ENCODE peak calls at places on chromosomes 13 and 19, in four cellular contexts. L is SK-N-SH, M is H1, A is GM12878. X is an unnamed sample.

GRCh38 chr19:1250374-1251232 is 2.2 kb downstream of the MIDN start:
- DNase-seq in L (peak; percentile 73), M (no peak), A (no peak), X (peak; percentile 57)

GRCh38 chr19:49691243-49692101 is 556 bp downstream of the CPT1C start:
- DNase-seq in L (peak; percentile 91), M (peak; percentile 84), A (no peak), X (no peak)

GRCh38 chr13:90420683-90421082 is 926.8 kb upstream of the MIR17HG start:
- DNase-seq in L (no peak), M (no peak), A (no peak), X (no peak)

GRCh38 chr19:40717880-40718773 is 1.2 kb downstream of the ITPKC start:
- DNase-seq in L (no peak), M (no peak), A (no peak), X (peak; percentile 46)

GRCh38 chr13:41034862-41035261 is 15.7 kb upstream of the ELF1 start:
- DNase-seq in L (no peak), M (no peak), A (no peak), X (no peak)

GRCh38 chr19:1017115-1017905 is 3.6 kb downstream of the TMEM259 start:
- DNase-seq in L (no peak), M (no peak), A (no peak), X (peak; percentile 83)

GRCh38 chr19:33024398-33024797 is 40.3 kb downstream of the RHPN2 start:
- DNase-seq in L (no peak), M (no peak), A (no peak), X (no peak)

GRCh38 chr13:50235604-50236003 is 220.4 kb downstream of the KCNRG start:
- DNase-seq in L (no peak), M (no peak), A (no peak), X (no peak)

GRCh38 chr13:103039183-103039582 is 27.0 kb downstream of the SLC10A2 start:
- DNase-seq in L (no peak), M (no peak), A (no peak), X (no peak)

GRCh38 chr19:23822735-23823134 is 64.0 kb upstream of the ZNF681 start:
- DNase-seq in L (no peak), M (no peak), A (no peak), X (no peak)

GRCh38 chr19:17075860-17076538 is 422 bp downstream of the MYO9B start:
- DNase-seq in L (no peak), M (peak; percentile 73), A (no peak), X (peak; percentile 62)

GRCh38 chr19:280541-281007 is 10.6 kb downstream of the PLPP2 start:
- DNase-seq in L (no peak), M (no peak), A (no peak), X (peak; percentile 47)

GRCh38 chr19:290539-291521 is at the start of gene PLPP2:
- DNase-seq in L (peak; percentile 76), M (peak; percentile 91), A (no peak), X (peak; percentile 69)

GRCh38 chr19:10899171-10899653 is 27.9 kb downstream of the CARM1 start:
- DNase-seq in L (peak; percentile 83), M (no peak), A (no peak), X (no peak)

GRCh38 chr19:17405250-17406038 is at the start of gene BST2:
- DNase-seq in L (peak; percentile 39), M (no peak), A (peak; percentile 87), X (peak; percentile 90)

GRCh38 chr13:43214124-43214523 is 190.7 kb downstream of the DNAJC15 start:
- DNase-seq in L (no peak), M (no peak), A (no peak), X (no peak)

GRCh38 chr19:48965806-48966540 is 864 bp downstream of the FTL start:
- DNase-seq in L (peak; percentile 82), M (peak; percentile 89), A (peak; percentile 72), X (peak; percentile 49)

GRCh38 chr13:113458218-113459065 is 5.2 kb upstream of the ADPRHL1 start:
- DNase-seq in L (peak; percentile 89), M (no peak), A (no peak), X (peak; percentile 17)

GRCh38 chr19:57099199-57099661 is 20.6 kb upstream of the USP29 start:
- DNase-seq in L (peak; percentile 87), M (peak; percentile 94), A (no peak), X (peak; percentile 49)

GRCh38 chr13:51665456-51665855 is 81.2 kb downstream of the WDFY2 start:
- DNase-seq in L (no peak), M (no peak), A (no peak), X (no peak)

GRCh38 chr19:45792482-45793177 is at the start of gene DMWD:
- DNase-seq in L (peak; percentile 99), M (peak; percentile 100), A (peak; percentile 81), X (peak; percentile 98)

GRCh38 chr19:48244289-48244688 is 11.4 kb downstream of the CARD8 start:
- DNase-seq in L (no peak), M (no peak), A (no peak), X (no peak)

GRCh38 chr13:82356667-82357066 is 1525.6 kb downstream of the SLITRK1 start:
- DNase-seq in L (no peak), M (no peak), A (no peak), X (no peak)

GRCh38 chr19:12546903-12547302 is 4.4 kb downstream of the ZNF564 start:
- DNase-seq in L (no peak), M (no peak), A (no peak), X (no peak)
- H3K79me2 ChIP-seq in L (peaks cover 87% of the 10 kb centered on the region), M (no peaks in the 10 kb centered on the region), A (peaks cover 26% of the 10 kb centered on the region), X (peaks cover 69% of the 10 kb centered on the region)

GRCh38 chr13:31052478-31052877 is 109.2 kb downstream of the HSPH1 start:
- DNase-seq in L (no peak), M (no peak), A (no peak), X (no peak)
- TF ChIP-seq NRF1 in L (no peak), M (no peak), A (no peak), X (no peak)

DNA sequence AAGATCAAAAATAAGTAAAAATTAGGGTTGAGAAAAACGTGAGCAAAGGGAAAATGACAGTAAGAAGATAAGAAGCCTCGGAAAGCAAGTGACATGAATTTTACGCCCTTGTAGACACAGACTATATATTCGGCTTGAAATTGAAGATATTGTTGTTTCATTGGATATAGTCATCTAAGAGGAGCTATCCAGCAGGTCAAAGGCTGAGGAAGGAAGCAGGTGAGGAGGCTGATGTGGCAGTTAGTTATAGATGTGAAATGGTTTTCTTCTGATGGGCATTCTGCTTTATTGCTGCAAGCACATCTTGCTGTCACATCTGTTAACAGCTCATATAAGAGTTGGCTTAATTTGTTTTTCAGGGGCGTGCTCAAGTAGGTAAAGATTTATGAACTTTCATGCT is 146.1 kb downstream of the KLF5 start:
- DNase-seq in L (no peak), M (no peak), A (no peak), X (no peak)
- H3K79me2 ChIP-seq in L (no peaks in the 10 kb centered on the region), M (no peaks in the 10 kb centered on the region), A (no peaks in the 10 kb centered on the region), X (no peaks in the 10 kb centered on the region)

DNA sequence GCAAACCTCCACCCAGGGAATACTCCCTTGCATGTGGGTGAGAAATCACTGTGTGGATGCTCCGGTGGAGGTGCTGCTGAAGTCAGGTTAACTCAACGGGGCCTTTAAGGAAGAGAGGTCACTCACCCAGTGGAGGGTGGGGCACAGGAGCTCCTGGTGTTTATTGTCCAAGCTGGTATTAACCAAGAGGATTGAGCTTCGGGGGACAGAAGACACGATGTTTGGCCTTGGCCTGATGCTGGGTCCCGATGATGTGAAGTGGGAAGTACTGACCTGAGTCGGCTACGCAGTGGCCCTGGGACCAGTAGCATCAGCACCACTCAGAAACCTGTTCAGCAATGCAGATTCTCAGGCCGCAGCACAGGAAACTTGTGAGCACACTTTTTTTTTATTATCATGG is 85.7 kb upstream of the WASF3 start:
- DNase-seq in L (no peak), M (peak; percentile 47), A (no peak), X (no peak)
- TF ChIP-seq NRF1 in L (no peak), M (no peak), A (no peak), X (no peak)

GRCh38 chr19:6099037-6099436 is 11.3 kb downstream of the RFX2 start:
- DNase-seq in L (no peak), M (no peak), A (no peak), X (no peak)
- H3K79me2 ChIP-seq in L (peaks cover 90% of the 10 kb centered on the region), M (no peaks in the 10 kb centered on the region), A (no peaks in the 10 kb centered on the region), X (peaks cover 11% of the 10 kb centered on the region)

GRCh38 chr13:74204606-74205312 is 70.6 kb upstream of the KLF12 start:
- DNase-seq in L (no peak), M (no peak), A (no peak), X (no peak)
- TF ChIP-seq NRF1 in L (no peak), M (no peak), A (no peak), X (no peak)

GRCh38 chr13:74036373-74036772 is 97.8 kb downstream of the KLF12 start:
- DNase-seq in L (no peak), M (no peak), A (no peak), X (no peak)

GRCh38 chr13:74035881-74036280 is 98.3 kb downstream of the KLF12 start:
- DNase-seq in L (no peak), M (no peak), A (no peak), X (no peak)

GRCh38 chr13:74027161-74027779 is 106.9 kb downstream of the KLF12 start:
- DNase-seq in L (no peak), M (no peak), A (no peak), X (no peak)

GRCh38 chr13:74037762-74038161 is 96.4 kb downstream of the KLF12 start:
- DNase-seq in L (no peak), M (no peak), A (no peak), X (no peak)

DNA sequence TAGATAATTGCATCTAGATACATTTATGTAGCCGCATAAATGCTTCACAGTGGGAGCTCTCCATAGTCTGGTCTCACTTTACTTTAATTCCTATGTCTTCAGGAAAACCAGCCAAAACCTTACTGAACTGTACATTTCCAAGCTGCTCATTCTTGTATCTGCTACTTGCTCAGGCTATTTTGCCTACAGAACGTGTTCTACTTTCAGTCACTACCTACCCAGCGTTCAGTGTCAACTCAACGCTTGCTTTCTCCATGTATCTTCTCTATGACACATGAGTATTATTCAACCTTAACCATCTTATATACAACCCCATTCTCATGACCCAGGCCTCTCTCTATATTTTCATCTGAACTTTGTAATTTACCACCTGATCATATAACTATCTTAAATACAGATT is 101.9 kb downstream of the KLF12 start:
- DNase-seq in L (no peak), M (no peak), A (no peak), X (no peak)
- H3K79me2 ChIP-seq in L (peaks cover 26% of the 10 kb centered on the region), M (no peaks in the 10 kb centered on the region), A (no peaks in the 10 kb centered on the region), X (no peaks in the 10 kb centered on the region)

DNA sequence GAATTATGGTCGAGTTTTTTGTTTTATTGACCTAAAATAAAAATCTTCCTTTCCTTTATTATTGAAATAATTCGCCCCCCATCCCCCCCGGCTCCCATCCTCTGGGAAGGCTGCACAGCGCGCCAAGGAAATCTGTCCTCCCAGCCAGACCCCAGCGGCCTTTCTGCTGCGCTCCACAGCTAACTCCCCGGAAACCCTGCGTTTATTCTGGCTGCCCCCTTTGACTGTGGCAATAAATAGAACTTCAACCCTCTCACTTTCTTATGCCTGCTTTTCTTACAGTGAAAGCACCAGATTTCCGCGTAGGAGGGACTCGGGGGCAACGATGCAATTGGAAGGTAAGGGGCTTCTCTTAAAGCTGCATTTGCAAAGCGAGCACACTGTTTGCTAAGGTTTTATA is 9.7 kb upstream of the C19orf12 start:
- DNase-seq in L (no peak), M (no peak), A (no peak), X (no peak)
- TF ChIP-seq NRF1 in L (no peak), M (no peak), A (no peak), X (no peak)

X was measured in K562.